ENCODE peak calls at places on chromosomes 3 and 15, in six cellular contexts. One of them, this sample, is unnamed.

GRCh38 chr15:47184405-47185221 is 532.7 kb upstream of the SEMA6D start:
- DNase-seq in AG09309: no peak
- DNase-seq in fibroblast of the aortic adventitia: no peak
- DNase-seq in ascending aorta: no peak
- DNase-seq in brain microvascular endothelial cell: peak; percentile 2
- DNase-seq in CD8-positive, alpha-beta T cell: no peak
- DNase-seq in this sample: no peak

GRCh38 chr3:132554437-132554836 is 42.6 kb upstream of the ACKR4 start:
- DNase-seq in CD8-positive, alpha-beta T cell: no peak
- DNase-seq in brain microvascular endothelial cell: peak; percentile 57
- DNase-seq in AG09309: no peak
- DNase-seq in fibroblast of the aortic adventitia: no peak
- DNase-seq in ascending aorta: no peak
- DNase-seq in this sample: no peak

GRCh38 chr3:197496746-197497125 is 59.0 kb downstream of the BDH1 start:
- DNase-seq in brain microvascular endothelial cell: no peak
- DNase-seq in AG09309: no peak
- DNase-seq in fibroblast of the aortic adventitia: no peak
- DNase-seq in ascending aorta: no peak
- DNase-seq in CD8-positive, alpha-beta T cell: no peak
- DNase-seq in this sample: no peak

GRCh38 chr15:100780208-100780800 is 99.3 kb upstream of the ALDH1A3 start:
- DNase-seq in AG09309: no peak
- DNase-seq in fibroblast of the aortic adventitia: no peak
- DNase-seq in ascending aorta: no peak
- DNase-seq in brain microvascular endothelial cell: no peak
- DNase-seq in CD8-positive, alpha-beta T cell: no peak
- DNase-seq in this sample: no peak

GRCh38 chr15:90219421-90220141 is 14.2 kb downstream of the CIB1 start:
- DNase-seq in fibroblast of the aortic adventitia: no peak
- DNase-seq in AG09309: no peak
- DNase-seq in CD8-positive, alpha-beta T cell: peak; percentile 60
- DNase-seq in brain microvascular endothelial cell: no peak
- DNase-seq in ascending aorta: no peak
- DNase-seq in this sample: no peak

GRCh38 chr3:142987707-142988106 is 13.7 kb upstream of the U2SURP start:
- DNase-seq in brain microvascular endothelial cell: peak; percentile 82
- DNase-seq in CD8-positive, alpha-beta T cell: no peak
- DNase-seq in fibroblast of the aortic adventitia: peak; percentile 42
- DNase-seq in ascending aorta: no peak
- DNase-seq in AG09309: no peak
- DNase-seq in this sample: no peak

GRCh38 chr15:55789066-55789660 is 46.2 kb upstream of the PRTG start:
- DNase-seq in CD8-positive, alpha-beta T cell: peak; percentile 29
- DNase-seq in AG09309: no peak
- DNase-seq in ascending aorta: no peak
- DNase-seq in brain microvascular endothelial cell: no peak
- DNase-seq in fibroblast of the aortic adventitia: no peak
- DNase-seq in this sample: no peak

GRCh38 chr3:100953103-100953502 is 40.1 kb downstream of the ABI3BP start:
- DNase-seq in AG09309: no peak
- DNase-seq in brain microvascular endothelial cell: no peak
- DNase-seq in ascending aorta: no peak
- DNase-seq in fibroblast of the aortic adventitia: no peak
- DNase-seq in CD8-positive, alpha-beta T cell: no peak
- DNase-seq in this sample: no peak

GRCh38 chr15:90022905-90023700 is 22.0 kb downstream of the ZNF710 start:
- DNase-seq in ascending aorta: no peak
- DNase-seq in fibroblast of the aortic adventitia: no peak
- DNase-seq in CD8-positive, alpha-beta T cell: no peak
- DNase-seq in AG09309: no peak
- DNase-seq in brain microvascular endothelial cell: no peak
- DNase-seq in this sample: no peak

GRCh38 chr3:50675179-50676030 is 678 bp downstream of the DOCK3 start:
- DNase-seq in ascending aorta: no peak
- DNase-seq in brain microvascular endothelial cell: no peak
- DNase-seq in fibroblast of the aortic adventitia: no peak
- DNase-seq in AG09309: no peak
- DNase-seq in CD8-positive, alpha-beta T cell: peak; percentile 53
- DNase-seq in this sample: no peak

GRCh38 chr3:111728566-111728935 is 130.5 kb upstream of the PHLDB2 start:
- DNase-seq in fibroblast of the aortic adventitia: no peak
- DNase-seq in CD8-positive, alpha-beta T cell: no peak
- DNase-seq in ascending aorta: no peak
- DNase-seq in AG09309: no peak
- DNase-seq in brain microvascular endothelial cell: no peak
- DNase-seq in this sample: no peak

GRCh38 chr3:189276481-189277190 is 104.9 kb downstream of the TPRG1 start:
- DNase-seq in brain microvascular endothelial cell: peak; percentile 43
- DNase-seq in fibroblast of the aortic adventitia: peak; percentile 83
- DNase-seq in ascending aorta: no peak
- DNase-seq in CD8-positive, alpha-beta T cell: no peak
- DNase-seq in AG09309: peak; percentile 79
- DNase-seq in this sample: no peak

GRCh38 chr3:164332856-164333802 is 745.2 kb downstream of the SI start:
- DNase-seq in ascending aorta: no peak
- DNase-seq in fibroblast of the aortic adventitia: peak; percentile 12
- DNase-seq in AG09309: no peak
- DNase-seq in brain microvascular endothelial cell: peak; percentile 13
- DNase-seq in CD8-positive, alpha-beta T cell: no peak
- DNase-seq in this sample: no peak

GRCh38 chr3:181317521-181317920 is 328.0 kb upstream of the DNAJC19 start:
- DNase-seq in fibroblast of the aortic adventitia: no peak
- DNase-seq in ascending aorta: no peak
- DNase-seq in CD8-positive, alpha-beta T cell: no peak
- DNase-seq in brain microvascular endothelial cell: no peak
- DNase-seq in AG09309: no peak
- DNase-seq in this sample: no peak

GRCh38 chr3:170907519-170908234 is 760 bp downstream of the EIF5A2 start:
- DNase-seq in CD8-positive, alpha-beta T cell: no peak
- DNase-seq in fibroblast of the aortic adventitia: peak; percentile 27
- DNase-seq in brain microvascular endothelial cell: peak; percentile 11
- DNase-seq in AG09309: no peak
- DNase-seq in ascending aorta: no peak
- DNase-seq in this sample: no peak

GRCh38 chr3:39809181-39809994 is at the start of gene MYRIP:
- DNase-seq in CD8-positive, alpha-beta T cell: no peak
- DNase-seq in fibroblast of the aortic adventitia: peak; percentile 7
- DNase-seq in AG09309: no peak
- DNase-seq in brain microvascular endothelial cell: no peak
- DNase-seq in ascending aorta: no peak
- DNase-seq in this sample: no peak

GRCh38 chr3:1406250-1406649 is 313.4 kb downstream of the CNTN6 start:
- DNase-seq in AG09309: no peak
- DNase-seq in CD8-positive, alpha-beta T cell: no peak
- DNase-seq in brain microvascular endothelial cell: no peak
- DNase-seq in fibroblast of the aortic adventitia: no peak
- DNase-seq in ascending aorta: no peak
- DNase-seq in this sample: no peak

GRCh38 chr3:172536993-172537419 is 13.8 kb upstream of the TNFSF10 start:
- DNase-seq in AG09309: no peak
- DNase-seq in brain microvascular endothelial cell: no peak
- DNase-seq in fibroblast of the aortic adventitia: no peak
- DNase-seq in ascending aorta: no peak
- DNase-seq in CD8-positive, alpha-beta T cell: no peak
- DNase-seq in this sample: no peak

GRCh38 chr3:4322635-4323034 is 19.5 kb downstream of the SETMAR start:
- DNase-seq in ascending aorta: no peak
- DNase-seq in fibroblast of the aortic adventitia: peak; percentile 93
- DNase-seq in CD8-positive, alpha-beta T cell: no peak
- DNase-seq in AG09309: peak; percentile 75
- DNase-seq in brain microvascular endothelial cell: peak; percentile 40
- DNase-seq in this sample: no peak

GRCh38 chr15:48221885-48222284 is 15.8 kb downstream of the SLC12A1 start:
- DNase-seq in ascending aorta: no peak
- DNase-seq in fibroblast of the aortic adventitia: peak; percentile 55
- DNase-seq in AG09309: no peak
- DNase-seq in CD8-positive, alpha-beta T cell: no peak
- DNase-seq in brain microvascular endothelial cell: no peak
- DNase-seq in this sample: no peak

GRCh38 chr3:14200276-14200675 is 21.7 kb downstream of the LSM3 start:
- DNase-seq in CD8-positive, alpha-beta T cell: no peak
- DNase-seq in ascending aorta: no peak
- DNase-seq in brain microvascular endothelial cell: no peak
- DNase-seq in fibroblast of the aortic adventitia: no peak
- DNase-seq in AG09309: no peak
- DNase-seq in this sample: no peak

GRCh38 chr3:69250014-69250413 is 127.6 kb upstream of the LMOD3 start:
- DNase-seq in fibroblast of the aortic adventitia: peak; percentile 10
- DNase-seq in AG09309: peak; percentile 18
- DNase-seq in ascending aorta: no peak
- DNase-seq in CD8-positive, alpha-beta T cell: peak; percentile 36
- DNase-seq in brain microvascular endothelial cell: no peak
- DNase-seq in this sample: no peak

GRCh38 chr3:82384176-82384575 is 622.7 kb upstream of the GBE1 start:
- DNase-seq in brain microvascular endothelial cell: no peak
- DNase-seq in AG09309: no peak
- DNase-seq in CD8-positive, alpha-beta T cell: no peak
- DNase-seq in ascending aorta: no peak
- DNase-seq in fibroblast of the aortic adventitia: no peak
- DNase-seq in this sample: no peak

GRCh38 chr3:119627461-119627860 is 29.8 kb downstream of the PLA1A start:
- DNase-seq in AG09309: no peak
- DNase-seq in ascending aorta: no peak
- DNase-seq in brain microvascular endothelial cell: no peak
- DNase-seq in CD8-positive, alpha-beta T cell: no peak
- DNase-seq in fibroblast of the aortic adventitia: no peak
- DNase-seq in this sample: no peak

GRCh38 chr15:78065973-78066946 is 11.3 kb downstream of the TBC1D2B start:
- DNase-seq in CD8-positive, alpha-beta T cell: no peak
- DNase-seq in ascending aorta: no peak
- DNase-seq in AG09309: no peak
- DNase-seq in brain microvascular endothelial cell: no peak
- DNase-seq in fibroblast of the aortic adventitia: peak; percentile 76
- DNase-seq in this sample: no peak
- H3K4me3 ChIP-seq in CD8-positive, alpha-beta T cell: no peak overlapping the region
- H3K4me3 ChIP-seq in ascending aorta: peak overlapping the region; percentile 27
- H3K4me3 ChIP-seq in AG09309: no peak overlapping the region
- H3K4me3 ChIP-seq in brain microvascular endothelial cell: no peak overlapping the region
- H3K4me3 ChIP-seq in fibroblast of the aortic adventitia: no peak overlapping the region
- H3K4me3 ChIP-seq in this sample: no peak overlapping the region

GRCh38 chr3:46576386-46576785 is 10.3 kb upstream of the LRRC2 start:
- DNase-seq in ascending aorta: no peak
- DNase-seq in fibroblast of the aortic adventitia: no peak
- DNase-seq in CD8-positive, alpha-beta T cell: no peak
- DNase-seq in brain microvascular endothelial cell: no peak
- DNase-seq in AG09309: no peak
- DNase-seq in this sample: no peak
- H3K4me3 ChIP-seq in ascending aorta: no peak overlapping the region
- H3K4me3 ChIP-seq in fibroblast of the aortic adventitia: no peak overlapping the region
- H3K4me3 ChIP-seq in CD8-positive, alpha-beta T cell: no peak overlapping the region
- H3K4me3 ChIP-seq in brain microvascular endothelial cell: no peak overlapping the region
- H3K4me3 ChIP-seq in AG09309: no peak overlapping the region
- H3K4me3 ChIP-seq in this sample: no peak overlapping the region

GRCh38 chr15:61893146-61893545 is 167.1 kb downstream of the VPS13C start:
- DNase-seq in CD8-positive, alpha-beta T cell: no peak
- DNase-seq in fibroblast of the aortic adventitia: no peak
- DNase-seq in ascending aorta: no peak
- DNase-seq in brain microvascular endothelial cell: no peak
- DNase-seq in AG09309: no peak
- DNase-seq in this sample: no peak
- H3K4me3 ChIP-seq in CD8-positive, alpha-beta T cell: no peak overlapping the region
- H3K4me3 ChIP-seq in fibroblast of the aortic adventitia: no peak overlapping the region
- H3K4me3 ChIP-seq in ascending aorta: no peak overlapping the region
- H3K4me3 ChIP-seq in brain microvascular endothelial cell: no peak overlapping the region
- H3K4me3 ChIP-seq in AG09309: no peak overlapping the region
- H3K4me3 ChIP-seq in this sample: no peak overlapping the region

DNA sequence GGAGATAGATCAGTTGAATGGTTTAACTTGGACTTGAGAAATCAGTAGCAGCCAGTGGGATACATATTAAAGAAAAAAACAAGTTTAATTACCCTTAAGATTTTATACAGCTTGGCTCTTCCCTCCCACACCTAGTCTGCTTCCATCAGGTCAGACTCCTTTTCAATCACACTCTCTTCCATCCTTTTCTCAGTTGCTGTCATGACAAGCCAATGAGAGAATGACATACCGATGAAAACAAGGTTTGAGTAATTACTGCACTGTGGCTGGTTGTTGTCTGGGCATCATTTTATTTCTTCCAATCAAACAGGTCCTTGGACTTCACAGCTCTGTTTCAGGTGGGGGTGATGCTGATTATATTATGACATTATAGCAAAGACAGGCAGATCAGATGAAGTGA is 424.6 kb downstream of the ZBTB20 start:
- DNase-seq in ascending aorta: no peak
- DNase-seq in fibroblast of the aortic adventitia: no peak
- DNase-seq in AG09309: no peak
- DNase-seq in CD8-positive, alpha-beta T cell: no peak
- DNase-seq in brain microvascular endothelial cell: no peak
- DNase-seq in this sample: no peak
- H3K4me3 ChIP-seq in ascending aorta: no peak overlapping the region
- H3K4me3 ChIP-seq in fibroblast of the aortic adventitia: no peak overlapping the region
- H3K4me3 ChIP-seq in AG09309: no peak overlapping the region
- H3K4me3 ChIP-seq in CD8-positive, alpha-beta T cell: no peak overlapping the region
- H3K4me3 ChIP-seq in brain microvascular endothelial cell: no peak overlapping the region
- H3K4me3 ChIP-seq in this sample: no peak overlapping the region

DNA sequence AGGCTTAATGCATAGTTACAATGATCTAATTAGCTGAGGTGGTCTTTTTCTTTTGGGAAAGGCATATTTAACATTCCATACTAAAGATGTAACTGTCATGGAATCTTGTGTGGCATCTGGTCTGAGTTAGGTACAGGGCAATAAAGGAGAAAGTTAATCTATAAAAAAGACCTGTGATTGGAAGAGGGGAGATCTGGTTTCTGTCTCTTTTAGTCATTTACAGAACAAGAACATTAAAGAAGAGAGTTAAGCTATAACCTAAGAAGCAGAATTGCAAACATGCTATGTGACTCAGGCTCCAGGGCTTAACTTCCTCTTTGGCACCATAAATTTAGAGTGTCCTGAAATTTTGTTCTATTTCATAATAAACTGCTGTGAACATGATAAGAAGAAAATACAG is 47.2 kb upstream of the MME start:
- DNase-seq in CD8-positive, alpha-beta T cell: no peak
- DNase-seq in brain microvascular endothelial cell: no peak
- DNase-seq in fibroblast of the aortic adventitia: peak; percentile 76
- DNase-seq in AG09309: no peak
- DNase-seq in ascending aorta: no peak
- DNase-seq in this sample: no peak
- H3K4me3 ChIP-seq in CD8-positive, alpha-beta T cell: no peak overlapping the region
- H3K4me3 ChIP-seq in brain microvascular endothelial cell: no peak overlapping the region
- H3K4me3 ChIP-seq in fibroblast of the aortic adventitia: no peak overlapping the region
- H3K4me3 ChIP-seq in AG09309: no peak overlapping the region
- H3K4me3 ChIP-seq in ascending aorta: no peak overlapping the region
- H3K4me3 ChIP-seq in this sample: no peak overlapping the region

GRCh38 chr3:141386080-141386594 is 17.8 kb downstream of the ZBTB38 start:
- DNase-seq in ascending aorta: no peak
- DNase-seq in AG09309: no peak
- DNase-seq in CD8-positive, alpha-beta T cell: no peak
- DNase-seq in brain microvascular endothelial cell: no peak
- DNase-seq in fibroblast of the aortic adventitia: no peak
- DNase-seq in this sample: no peak
- H3K4me3 ChIP-seq in ascending aorta: no peak overlapping the region
- H3K4me3 ChIP-seq in AG09309: no peak overlapping the region
- H3K4me3 ChIP-seq in CD8-positive, alpha-beta T cell: no peak overlapping the region
- H3K4me3 ChIP-seq in brain microvascular endothelial cell: peak overlapping the region; percentile 31
- H3K4me3 ChIP-seq in fibroblast of the aortic adventitia: peak overlapping the region; percentile 66
- H3K4me3 ChIP-seq in this sample: no peak overlapping the region

This sample was measured in esophagus squamous epithelium.